ENCODE peak calls at places on chromosomes 13 and 19, in eight cellular contexts. One of them, this sample, is unnamed.

GRCh38 chr13:100454876-100455275 is 133.7 kb downstream of the GGACT start:
- DNase-seq in LoVo: peak; percentile 69
- DNase-seq in NCI-H1436: no peak
- DNase-seq in WERI-Rb-1: no peak
- DNase-seq in stimulated activated CD4-positive, alpha-beta T cell treated with anti-CD3 and anti-CD28 coated beads, Interleukin-12 subunit alpha, Interleukin-12 subunit beta, amount 100 ng/mL, for 24 hours: no peak
- DNase-seq in epithelial cell of esophagus: peak; percentile 86
- DNase-seq in NCI-H1092: no peak
- DNase-seq in activated T-cell treated with anti-CD3 and anti-CD28 coated beads, Interleukin-2, amount 50 U/mL, for 1 hour: no peak
- DNase-seq in this sample: no peak

GRCh38 chr19:42075364-42075615 is 676 bp upstream of the ZNF574 start:
- DNase-seq in LoVo: no peak
- DNase-seq in NCI-H1436: no peak
- DNase-seq in WERI-Rb-1: no peak
- DNase-seq in stimulated activated CD4-positive, alpha-beta T cell treated with anti-CD3 and anti-CD28 coated beads, Interleukin-12 subunit alpha, Interleukin-12 subunit beta, amount 100 ng/mL, for 24 hours: no peak
- DNase-seq in epithelial cell of esophagus: no peak
- DNase-seq in NCI-H1092: no peak
- DNase-seq in activated T-cell treated with anti-CD3 and anti-CD28 coated beads, Interleukin-2, amount 50 U/mL, for 1 hour: no peak
- DNase-seq in this sample: no peak

GRCh38 chr19:14699641-14700040 is 9.8 kb downstream of the ZNF333 start:
- DNase-seq in LoVo: no peak
- DNase-seq in NCI-H1436: no peak
- DNase-seq in WERI-Rb-1: no peak
- DNase-seq in stimulated activated CD4-positive, alpha-beta T cell treated with anti-CD3 and anti-CD28 coated beads, Interleukin-12 subunit alpha, Interleukin-12 subunit beta, amount 100 ng/mL, for 24 hours: no peak
- DNase-seq in epithelial cell of esophagus: no peak
- DNase-seq in NCI-H1092: no peak
- DNase-seq in activated T-cell treated with anti-CD3 and anti-CD28 coated beads, Interleukin-2, amount 50 U/mL, for 1 hour: no peak
- DNase-seq in this sample: no peak

GRCh38 chr13:43908156-43909126 is 28.7 kb downstream of the LACC1 start:
- DNase-seq in LoVo: peak; percentile 41
- DNase-seq in NCI-H1436: peak; percentile 5
- DNase-seq in WERI-Rb-1: no peak
- DNase-seq in stimulated activated CD4-positive, alpha-beta T cell treated with anti-CD3 and anti-CD28 coated beads, Interleukin-12 subunit alpha, Interleukin-12 subunit beta, amount 100 ng/mL, for 24 hours: no peak
- DNase-seq in epithelial cell of esophagus: peak; percentile 58
- DNase-seq in NCI-H1092: peak; percentile 6
- DNase-seq in activated T-cell treated with anti-CD3 and anti-CD28 coated beads, Interleukin-2, amount 50 U/mL, for 1 hour: no peak
- DNase-seq in this sample: peak; percentile 36

GRCh38 chr19:50551713-50552187 is 16.5 kb downstream of the LRRC4B start:
- DNase-seq in LoVo: no peak
- DNase-seq in NCI-H1436: no peak
- DNase-seq in WERI-Rb-1: no peak
- DNase-seq in stimulated activated CD4-positive, alpha-beta T cell treated with anti-CD3 and anti-CD28 coated beads, Interleukin-12 subunit alpha, Interleukin-12 subunit beta, amount 100 ng/mL, for 24 hours: no peak
- DNase-seq in epithelial cell of esophagus: no peak
- DNase-seq in NCI-H1092: no peak
- DNase-seq in activated T-cell treated with anti-CD3 and anti-CD28 coated beads, Interleukin-2, amount 50 U/mL, for 1 hour: no peak
- DNase-seq in this sample: no peak

GRCh38 chr19:54523403-54523802 is 20.8 kb downstream of the LAIR2 start:
- DNase-seq in LoVo: no peak
- DNase-seq in NCI-H1436: no peak
- DNase-seq in WERI-Rb-1: no peak
- DNase-seq in stimulated activated CD4-positive, alpha-beta T cell treated with anti-CD3 and anti-CD28 coated beads, Interleukin-12 subunit alpha, Interleukin-12 subunit beta, amount 100 ng/mL, for 24 hours: peak; percentile 57
- DNase-seq in epithelial cell of esophagus: peak; percentile 3
- DNase-seq in NCI-H1092: no peak
- DNase-seq in activated T-cell treated with anti-CD3 and anti-CD28 coated beads, Interleukin-2, amount 50 U/mL, for 1 hour: no peak
- DNase-seq in this sample: no peak

GRCh38 chr19:51959791-51960190 is 26.8 kb downstream of the ZNF350 start:
- DNase-seq in LoVo: no peak
- DNase-seq in NCI-H1436: no peak
- DNase-seq in WERI-Rb-1: no peak
- DNase-seq in stimulated activated CD4-positive, alpha-beta T cell treated with anti-CD3 and anti-CD28 coated beads, Interleukin-12 subunit alpha, Interleukin-12 subunit beta, amount 100 ng/mL, for 24 hours: no peak
- DNase-seq in epithelial cell of esophagus: no peak
- DNase-seq in NCI-H1092: no peak
- DNase-seq in activated T-cell treated with anti-CD3 and anti-CD28 coated beads, Interleukin-2, amount 50 U/mL, for 1 hour: no peak
- DNase-seq in this sample: no peak

GRCh38 chr13:44719857-44720671 is 143.9 kb upstream of the TSC22D1 start:
- DNase-seq in LoVo: no peak
- DNase-seq in NCI-H1436: no peak
- DNase-seq in WERI-Rb-1: no peak
- DNase-seq in stimulated activated CD4-positive, alpha-beta T cell treated with anti-CD3 and anti-CD28 coated beads, Interleukin-12 subunit alpha, Interleukin-12 subunit beta, amount 100 ng/mL, for 24 hours: no peak
- DNase-seq in epithelial cell of esophagus: no peak
- DNase-seq in NCI-H1092: no peak
- DNase-seq in activated T-cell treated with anti-CD3 and anti-CD28 coated beads, Interleukin-2, amount 50 U/mL, for 1 hour: no peak
- DNase-seq in this sample: no peak

GRCh38 chr13:31503626-31504025 is 235.7 kb upstream of the RXFP2 start:
- DNase-seq in LoVo: no peak
- DNase-seq in NCI-H1436: no peak
- DNase-seq in WERI-Rb-1: no peak
- DNase-seq in stimulated activated CD4-positive, alpha-beta T cell treated with anti-CD3 and anti-CD28 coated beads, Interleukin-12 subunit alpha, Interleukin-12 subunit beta, amount 100 ng/mL, for 24 hours: no peak
- DNase-seq in epithelial cell of esophagus: no peak
- DNase-seq in NCI-H1092: no peak
- DNase-seq in activated T-cell treated with anti-CD3 and anti-CD28 coated beads, Interleukin-2, amount 50 U/mL, for 1 hour: no peak
- DNase-seq in this sample: no peak

GRCh38 chr13:53151692-53152421 is 123.2 kb downstream of the OLFM4 start:
- DNase-seq in LoVo: peak; percentile 6
- DNase-seq in NCI-H1436: peak; percentile 65
- DNase-seq in WERI-Rb-1: peak; percentile 41
- DNase-seq in stimulated activated CD4-positive, alpha-beta T cell treated with anti-CD3 and anti-CD28 coated beads, Interleukin-12 subunit alpha, Interleukin-12 subunit beta, amount 100 ng/mL, for 24 hours: peak; percentile 3
- DNase-seq in epithelial cell of esophagus: peak; percentile 21
- DNase-seq in NCI-H1092: peak; percentile 64
- DNase-seq in activated T-cell treated with anti-CD3 and anti-CD28 coated beads, Interleukin-2, amount 50 U/mL, for 1 hour: no peak
- DNase-seq in this sample: peak; percentile 63

GRCh38 chr13:93517658-93518057 is 291.1 kb downstream of the GPC6 start:
- DNase-seq in LoVo: no peak
- DNase-seq in NCI-H1436: no peak
- DNase-seq in WERI-Rb-1: no peak
- DNase-seq in stimulated activated CD4-positive, alpha-beta T cell treated with anti-CD3 and anti-CD28 coated beads, Interleukin-12 subunit alpha, Interleukin-12 subunit beta, amount 100 ng/mL, for 24 hours: no peak
- DNase-seq in epithelial cell of esophagus: no peak
- DNase-seq in NCI-H1092: no peak
- DNase-seq in activated T-cell treated with anti-CD3 and anti-CD28 coated beads, Interleukin-2, amount 50 U/mL, for 1 hour: no peak
- DNase-seq in this sample: no peak

GRCh38 chr13:38527140-38527539 is 159.7 kb upstream of the FREM2 start:
- DNase-seq in LoVo: no peak
- DNase-seq in NCI-H1436: no peak
- DNase-seq in WERI-Rb-1: no peak
- DNase-seq in stimulated activated CD4-positive, alpha-beta T cell treated with anti-CD3 and anti-CD28 coated beads, Interleukin-12 subunit alpha, Interleukin-12 subunit beta, amount 100 ng/mL, for 24 hours: no peak
- DNase-seq in epithelial cell of esophagus: no peak
- DNase-seq in NCI-H1092: no peak
- DNase-seq in activated T-cell treated with anti-CD3 and anti-CD28 coated beads, Interleukin-2, amount 50 U/mL, for 1 hour: no peak
- DNase-seq in this sample: no peak

GRCh38 chr19:35885909-35886308 is 14.4 kb downstream of the NFKBID start:
- DNase-seq in LoVo: no peak
- DNase-seq in NCI-H1436: no peak
- DNase-seq in WERI-Rb-1: no peak
- DNase-seq in stimulated activated CD4-positive, alpha-beta T cell treated with anti-CD3 and anti-CD28 coated beads, Interleukin-12 subunit alpha, Interleukin-12 subunit beta, amount 100 ng/mL, for 24 hours: no peak
- DNase-seq in epithelial cell of esophagus: no peak
- DNase-seq in NCI-H1092: no peak
- DNase-seq in activated T-cell treated with anti-CD3 and anti-CD28 coated beads, Interleukin-2, amount 50 U/mL, for 1 hour: peak; percentile 46
- DNase-seq in this sample: no peak

GRCh38 chr19:7636691-7637373 is at the start of gene STXBP2:
- DNase-seq in LoVo: peak; percentile 90
- DNase-seq in NCI-H1436: peak; percentile 79
- DNase-seq in WERI-Rb-1: no peak
- DNase-seq in stimulated activated CD4-positive, alpha-beta T cell treated with anti-CD3 and anti-CD28 coated beads, Interleukin-12 subunit alpha, Interleukin-12 subunit beta, amount 100 ng/mL, for 24 hours: peak; percentile 84
- DNase-seq in epithelial cell of esophagus: peak; percentile 84
- DNase-seq in NCI-H1092: no peak
- DNase-seq in activated T-cell treated with anti-CD3 and anti-CD28 coated beads, Interleukin-2, amount 50 U/mL, for 1 hour: peak; percentile 98
- DNase-seq in this sample: peak; percentile 79

GRCh38 chr13:56850852-56851251 is 289.9 kb upstream of the PRR20A start:
- DNase-seq in LoVo: no peak
- DNase-seq in NCI-H1436: no peak
- DNase-seq in WERI-Rb-1: no peak
- DNase-seq in stimulated activated CD4-positive, alpha-beta T cell treated with anti-CD3 and anti-CD28 coated beads, Interleukin-12 subunit alpha, Interleukin-12 subunit beta, amount 100 ng/mL, for 24 hours: no peak
- DNase-seq in epithelial cell of esophagus: no peak
- DNase-seq in NCI-H1092: no peak
- DNase-seq in activated T-cell treated with anti-CD3 and anti-CD28 coated beads, Interleukin-2, amount 50 U/mL, for 1 hour: no peak
- DNase-seq in this sample: no peak

GRCh38 chr19:7915250-7916136 is 863 bp downstream of the TGFBR3L start:
- DNase-seq in LoVo: no peak
- DNase-seq in NCI-H1436: no peak
- DNase-seq in WERI-Rb-1: peak; percentile 11
- DNase-seq in stimulated activated CD4-positive, alpha-beta T cell treated with anti-CD3 and anti-CD28 coated beads, Interleukin-12 subunit alpha, Interleukin-12 subunit beta, amount 100 ng/mL, for 24 hours: no peak
- DNase-seq in epithelial cell of esophagus: no peak
- DNase-seq in NCI-H1092: no peak
- DNase-seq in activated T-cell treated with anti-CD3 and anti-CD28 coated beads, Interleukin-2, amount 50 U/mL, for 1 hour: no peak
- DNase-seq in this sample: no peak

GRCh38 chr13:51681037-51681678 is 96.9 kb downstream of the WDFY2 start:
- DNase-seq in LoVo: no peak
- DNase-seq in NCI-H1436: no peak
- DNase-seq in WERI-Rb-1: no peak
- DNase-seq in stimulated activated CD4-positive, alpha-beta T cell treated with anti-CD3 and anti-CD28 coated beads, Interleukin-12 subunit alpha, Interleukin-12 subunit beta, amount 100 ng/mL, for 24 hours: no peak
- DNase-seq in epithelial cell of esophagus: peak; percentile 89
- DNase-seq in NCI-H1092: no peak
- DNase-seq in activated T-cell treated with anti-CD3 and anti-CD28 coated beads, Interleukin-2, amount 50 U/mL, for 1 hour: no peak
- DNase-seq in this sample: no peak

GRCh38 chr13:51728972-51729371 is 75.0 kb downstream of the DHRS12 start:
- DNase-seq in LoVo: no peak
- DNase-seq in NCI-H1436: no peak
- DNase-seq in WERI-Rb-1: no peak
- DNase-seq in stimulated activated CD4-positive, alpha-beta T cell treated with anti-CD3 and anti-CD28 coated beads, Interleukin-12 subunit alpha, Interleukin-12 subunit beta, amount 100 ng/mL, for 24 hours: no peak
- DNase-seq in epithelial cell of esophagus: peak; percentile 96
- DNase-seq in NCI-H1092: no peak
- DNase-seq in activated T-cell treated with anti-CD3 and anti-CD28 coated beads, Interleukin-2, amount 50 U/mL, for 1 hour: no peak
- DNase-seq in this sample: no peak

GRCh38 chr19:47210689-47211316 is 20.2 kb downstream of the BBC3 start:
- DNase-seq in LoVo: peak; percentile 81
- DNase-seq in NCI-H1436: peak; percentile 68
- DNase-seq in WERI-Rb-1: peak; percentile 69
- DNase-seq in stimulated activated CD4-positive, alpha-beta T cell treated with anti-CD3 and anti-CD28 coated beads, Interleukin-12 subunit alpha, Interleukin-12 subunit beta, amount 100 ng/mL, for 24 hours: peak; percentile 81
- DNase-seq in epithelial cell of esophagus: peak; percentile 74
- DNase-seq in NCI-H1092: no peak
- DNase-seq in activated T-cell treated with anti-CD3 and anti-CD28 coated beads, Interleukin-2, amount 50 U/mL, for 1 hour: peak; percentile 74
- DNase-seq in this sample: peak; percentile 70

GRCh38 chr19:32367063-32367462 is 21.7 kb downstream of the ZNF507 start:
- DNase-seq in LoVo: no peak
- DNase-seq in NCI-H1436: no peak
- DNase-seq in WERI-Rb-1: no peak
- DNase-seq in stimulated activated CD4-positive, alpha-beta T cell treated with anti-CD3 and anti-CD28 coated beads, Interleukin-12 subunit alpha, Interleukin-12 subunit beta, amount 100 ng/mL, for 24 hours: no peak
- DNase-seq in epithelial cell of esophagus: no peak
- DNase-seq in NCI-H1092: no peak
- DNase-seq in activated T-cell treated with anti-CD3 and anti-CD28 coated beads, Interleukin-2, amount 50 U/mL, for 1 hour: no peak
- DNase-seq in this sample: no peak

GRCh38 chr13:59494151-59494550 is 669.6 kb downstream of the DIAPH3 start:
- DNase-seq in LoVo: no peak
- DNase-seq in NCI-H1436: no peak
- DNase-seq in WERI-Rb-1: no peak
- DNase-seq in stimulated activated CD4-positive, alpha-beta T cell treated with anti-CD3 and anti-CD28 coated beads, Interleukin-12 subunit alpha, Interleukin-12 subunit beta, amount 100 ng/mL, for 24 hours: no peak
- DNase-seq in epithelial cell of esophagus: no peak
- DNase-seq in NCI-H1092: no peak
- DNase-seq in activated T-cell treated with anti-CD3 and anti-CD28 coated beads, Interleukin-2, amount 50 U/mL, for 1 hour: no peak
- DNase-seq in this sample: no peak

GRCh38 chr13:110944121-110944967 is 29.5 kb upstream of the ANKRD10 start:
- DNase-seq in LoVo: peak; percentile 40
- DNase-seq in NCI-H1436: no peak
- DNase-seq in WERI-Rb-1: peak; percentile 41
- DNase-seq in stimulated activated CD4-positive, alpha-beta T cell treated with anti-CD3 and anti-CD28 coated beads, Interleukin-12 subunit alpha, Interleukin-12 subunit beta, amount 100 ng/mL, for 24 hours: no peak
- DNase-seq in epithelial cell of esophagus: peak; percentile 71
- DNase-seq in NCI-H1092: peak; percentile 68
- DNase-seq in activated T-cell treated with anti-CD3 and anti-CD28 coated beads, Interleukin-2, amount 50 U/mL, for 1 hour: no peak
- DNase-seq in this sample: peak; percentile 59

GRCh38 chr13:51070005-51070649 is 40.9 kb downstream of the C13orf42 start:
- DNase-seq in LoVo: peak; percentile 73
- DNase-seq in NCI-H1436: peak; percentile 54
- DNase-seq in WERI-Rb-1: peak; percentile 74
- DNase-seq in stimulated activated CD4-positive, alpha-beta T cell treated with anti-CD3 and anti-CD28 coated beads, Interleukin-12 subunit alpha, Interleukin-12 subunit beta, amount 100 ng/mL, for 24 hours: peak; percentile 79
- DNase-seq in epithelial cell of esophagus: peak; percentile 81
- DNase-seq in NCI-H1092: peak; percentile 75
- DNase-seq in activated T-cell treated with anti-CD3 and anti-CD28 coated beads, Interleukin-2, amount 50 U/mL, for 1 hour: peak; percentile 78
- DNase-seq in this sample: peak; percentile 70

This sample was measured in NCI-H1105 treated with DMSO at 0.1 percent for 48 hours.